ENCODE peak calls at places on chromosomes 12 and 14, in five cellular contexts. One of them, this sample, is unnamed.

GRCh38 chr12:7269273-7269672 is 34.6 kb upstream of the ACSM4 start:
- DNase-seq in occipital lobe: no peak
- DNase-seq in activated CD4-positive, alpha-beta T cell treated with anti-CD3 and anti-CD28 coated beads, Interleukin-2, amount 10 ng/mL, durations not matched to agents 7 days and 5 days: no peak
- DNase-seq in T47D: no peak
- DNase-seq in heart left ventricle: no peak
- DNase-seq in this sample: no peak

GRCh38 chr14:33414041-33414440 is 475.4 kb downstream of the NPAS3 start:
- DNase-seq in T47D: no peak
- DNase-seq in heart left ventricle: no peak
- DNase-seq in activated CD4-positive, alpha-beta T cell treated with anti-CD3 and anti-CD28 coated beads, Interleukin-2, amount 10 ng/mL, durations not matched to agents 7 days and 5 days: no peak
- DNase-seq in occipital lobe: no peak
- DNase-seq in this sample: no peak

GRCh38 chr12:119148049-119148448 is 30.7 kb upstream of the HSPB8 start:
- DNase-seq in T47D: no peak
- DNase-seq in occipital lobe: peak
- DNase-seq in heart left ventricle: no peak
- DNase-seq in activated CD4-positive, alpha-beta T cell treated with anti-CD3 and anti-CD28 coated beads, Interleukin-2, amount 10 ng/mL, durations not matched to agents 7 days and 5 days: no peak
- DNase-seq in this sample: no peak

GRCh38 chr12:19316420-19316819 is 122.9 kb upstream of the AEBP2 start:
- DNase-seq in T47D: no peak
- DNase-seq in heart left ventricle: no peak
- DNase-seq in activated CD4-positive, alpha-beta T cell treated with anti-CD3 and anti-CD28 coated beads, Interleukin-2, amount 10 ng/mL, durations not matched to agents 7 days and 5 days: no peak
- DNase-seq in occipital lobe: no peak
- DNase-seq in this sample: no peak

GRCh38 chr12:3523728-3524127 is 32.7 kb downstream of the PRMT8 start:
- DNase-seq in occipital lobe: no peak
- DNase-seq in activated CD4-positive, alpha-beta T cell treated with anti-CD3 and anti-CD28 coated beads, Interleukin-2, amount 10 ng/mL, durations not matched to agents 7 days and 5 days: no peak
- DNase-seq in heart left ventricle: no peak
- DNase-seq in T47D: no peak
- DNase-seq in this sample: no peak

GRCh38 chr12:79690156-79690605 is 583 bp downstream of the PAWR start:
- DNase-seq in occipital lobe: no peak
- DNase-seq in activated CD4-positive, alpha-beta T cell treated with anti-CD3 and anti-CD28 coated beads, Interleukin-2, amount 10 ng/mL, durations not matched to agents 7 days and 5 days: no peak
- DNase-seq in T47D: peak
- DNase-seq in heart left ventricle: peak
- DNase-seq in this sample: no peak

GRCh38 chr14:95098984-95099599 is 58.2 kb downstream of the DICER1 start:
- DNase-seq in heart left ventricle: peak
- DNase-seq in T47D: peak
- DNase-seq in occipital lobe: no peak
- DNase-seq in activated CD4-positive, alpha-beta T cell treated with anti-CD3 and anti-CD28 coated beads, Interleukin-2, amount 10 ng/mL, durations not matched to agents 7 days and 5 days: peak
- DNase-seq in this sample: peak

GRCh38 chr12:77979597-77980250 is 149.0 kb downstream of the NAV3 start:
- DNase-seq in activated CD4-positive, alpha-beta T cell treated with anti-CD3 and anti-CD28 coated beads, Interleukin-2, amount 10 ng/mL, durations not matched to agents 7 days and 5 days: no peak
- DNase-seq in occipital lobe: no peak
- DNase-seq in T47D: no peak
- DNase-seq in heart left ventricle: no peak
- DNase-seq in this sample: no peak

GRCh38 chr14:36293824-36294223 is 26.6 kb downstream of the MBIP start:
- DNase-seq in heart left ventricle: no peak
- DNase-seq in activated CD4-positive, alpha-beta T cell treated with anti-CD3 and anti-CD28 coated beads, Interleukin-2, amount 10 ng/mL, durations not matched to agents 7 days and 5 days: no peak
- DNase-seq in occipital lobe: no peak
- DNase-seq in T47D: no peak
- DNase-seq in this sample: no peak

GRCh38 chr14:79417961-79418360 is 793.3 kb downstream of the DIO2 start:
- DNase-seq in activated CD4-positive, alpha-beta T cell treated with anti-CD3 and anti-CD28 coated beads, Interleukin-2, amount 10 ng/mL, durations not matched to agents 7 days and 5 days: no peak
- DNase-seq in heart left ventricle: no peak
- DNase-seq in T47D: no peak
- DNase-seq in occipital lobe: no peak
- DNase-seq in this sample: no peak

GRCh38 chr12:128797119-128798118 is 26.3 kb downstream of the SLC15A4 start:
- DNase-seq in T47D: no peak
- DNase-seq in occipital lobe: no peak
- DNase-seq in activated CD4-positive, alpha-beta T cell treated with anti-CD3 and anti-CD28 coated beads, Interleukin-2, amount 10 ng/mL, durations not matched to agents 7 days and 5 days: no peak
- DNase-seq in heart left ventricle: peak
- DNase-seq in this sample: no peak

GRCh38 chr12:120078868-120079267 is 37.7 kb downstream of the RAB35 start:
- DNase-seq in T47D: peak
- DNase-seq in heart left ventricle: no peak
- DNase-seq in activated CD4-positive, alpha-beta T cell treated with anti-CD3 and anti-CD28 coated beads, Interleukin-2, amount 10 ng/mL, durations not matched to agents 7 days and 5 days: peak
- DNase-seq in occipital lobe: no peak
- DNase-seq in this sample: no peak

GRCh38 chr12:11717533-11717961 is 68.1 kb downstream of the ETV6 start:
- DNase-seq in occipital lobe: no peak
- DNase-seq in activated CD4-positive, alpha-beta T cell treated with anti-CD3 and anti-CD28 coated beads, Interleukin-2, amount 10 ng/mL, durations not matched to agents 7 days and 5 days: no peak
- DNase-seq in heart left ventricle: no peak
- DNase-seq in T47D: no peak
- DNase-seq in this sample: no peak

GRCh38 chr14:58776516-58776915 is 138.8 kb downstream of the DACT1 start:
- DNase-seq in activated CD4-positive, alpha-beta T cell treated with anti-CD3 and anti-CD28 coated beads, Interleukin-2, amount 10 ng/mL, durations not matched to agents 7 days and 5 days: no peak
- DNase-seq in occipital lobe: no peak
- DNase-seq in heart left ventricle: no peak
- DNase-seq in T47D: no peak
- DNase-seq in this sample: no peak

GRCh38 chr12:132761032-132761910 is at the start of gene ANKLE2:
- DNase-seq in heart left ventricle: peak
- DNase-seq in occipital lobe: no peak
- DNase-seq in activated CD4-positive, alpha-beta T cell treated with anti-CD3 and anti-CD28 coated beads, Interleukin-2, amount 10 ng/mL, durations not matched to agents 7 days and 5 days: peak
- DNase-seq in T47D: peak
- DNase-seq in this sample: no peak

GRCh38 chr12:102478416-102479098 is 1.8 kb downstream of the IGF1 start:
- DNase-seq in T47D: no peak
- DNase-seq in activated CD4-positive, alpha-beta T cell treated with anti-CD3 and anti-CD28 coated beads, Interleukin-2, amount 10 ng/mL, durations not matched to agents 7 days and 5 days: peak
- DNase-seq in occipital lobe: no peak
- DNase-seq in heart left ventricle: no peak
- DNase-seq in this sample: no peak

GRCh38 chr14:105314287-105315185 is at the start of gene PACS2:
- DNase-seq in heart left ventricle: peak
- DNase-seq in occipital lobe: peak
- DNase-seq in T47D: peak
- DNase-seq in activated CD4-positive, alpha-beta T cell treated with anti-CD3 and anti-CD28 coated beads, Interleukin-2, amount 10 ng/mL, durations not matched to agents 7 days and 5 days: peak
- DNase-seq in this sample: peak

GRCh38 chr14:105136401-105137322 is 31.9 kb downstream of the JAG2 start:
- DNase-seq in activated CD4-positive, alpha-beta T cell treated with anti-CD3 and anti-CD28 coated beads, Interleukin-2, amount 10 ng/mL, durations not matched to agents 7 days and 5 days: no peak
- DNase-seq in occipital lobe: no peak
- DNase-seq in heart left ventricle: peak
- DNase-seq in T47D: no peak
- DNase-seq in this sample: no peak

GRCh38 chr14:100871234-100872186 is 32.0 kb downstream of the RTL1 start:
- DNase-seq in T47D: peak
- DNase-seq in heart left ventricle: no peak
- DNase-seq in occipital lobe: no peak
- DNase-seq in activated CD4-positive, alpha-beta T cell treated with anti-CD3 and anti-CD28 coated beads, Interleukin-2, amount 10 ng/mL, durations not matched to agents 7 days and 5 days: no peak
- DNase-seq in this sample: no peak

GRCh38 chr12:50572275-50572674 is 67.5 kb downstream of the DIP2B start:
- DNase-seq in heart left ventricle: no peak
- DNase-seq in T47D: peak
- DNase-seq in occipital lobe: no peak
- DNase-seq in activated CD4-positive, alpha-beta T cell treated with anti-CD3 and anti-CD28 coated beads, Interleukin-2, amount 10 ng/mL, durations not matched to agents 7 days and 5 days: no peak
- DNase-seq in this sample: peak

GRCh38 chr14:95711476-95712176 is 2.3 kb downstream of the TCL1A start:
- DNase-seq in heart left ventricle: no peak
- DNase-seq in occipital lobe: no peak
- DNase-seq in T47D: no peak
- DNase-seq in activated CD4-positive, alpha-beta T cell treated with anti-CD3 and anti-CD28 coated beads, Interleukin-2, amount 10 ng/mL, durations not matched to agents 7 days and 5 days: no peak
- DNase-seq in this sample: no peak

GRCh38 chr14:101707285-101707842 is 54.1 kb upstream of the PPP2R5C start:
- DNase-seq in activated CD4-positive, alpha-beta T cell treated with anti-CD3 and anti-CD28 coated beads, Interleukin-2, amount 10 ng/mL, durations not matched to agents 7 days and 5 days: peak
- DNase-seq in occipital lobe: peak
- DNase-seq in heart left ventricle: peak
- DNase-seq in T47D: peak
- DNase-seq in this sample: peak

GRCh38 chr14:64799555-64799954 is 80.2 kb downstream of the SPTB start:
- DNase-seq in activated CD4-positive, alpha-beta T cell treated with anti-CD3 and anti-CD28 coated beads, Interleukin-2, amount 10 ng/mL, durations not matched to agents 7 days and 5 days: no peak
- DNase-seq in occipital lobe: no peak
- DNase-seq in T47D: no peak
- DNase-seq in heart left ventricle: no peak
- DNase-seq in this sample: no peak

GRCh38 chr12:56632701-56633464 is 2.8 kb upstream of the BAZ2A start:
- DNase-seq in heart left ventricle: no peak
- DNase-seq in occipital lobe: no peak
- DNase-seq in activated CD4-positive, alpha-beta T cell treated with anti-CD3 and anti-CD28 coated beads, Interleukin-2, amount 10 ng/mL, durations not matched to agents 7 days and 5 days: no peak
- DNase-seq in T47D: no peak
- DNase-seq in this sample: no peak

GRCh38 chr14:92409069-92409468 is 86.1 kb downstream of the SLC24A4 start:
- DNase-seq in occipital lobe: no peak
- DNase-seq in activated CD4-positive, alpha-beta T cell treated with anti-CD3 and anti-CD28 coated beads, Interleukin-2, amount 10 ng/mL, durations not matched to agents 7 days and 5 days: no peak
- DNase-seq in T47D: no peak
- DNase-seq in heart left ventricle: no peak
- DNase-seq in this sample: no peak

GRCh38 chr12:23757541-23757962 is 191.9 kb downstream of the SOX5 start:
- DNase-seq in T47D: peak
- DNase-seq in occipital lobe: no peak
- DNase-seq in heart left ventricle: no peak
- DNase-seq in activated CD4-positive, alpha-beta T cell treated with anti-CD3 and anti-CD28 coated beads, Interleukin-2, amount 10 ng/mL, durations not matched to agents 7 days and 5 days: no peak
- DNase-seq in this sample: no peak

GRCh38 chr14:23041729-23042128 is 283 bp upstream of the PSMB11 start:
- DNase-seq in heart left ventricle: no peak
- DNase-seq in activated CD4-positive, alpha-beta T cell treated with anti-CD3 and anti-CD28 coated beads, Interleukin-2, amount 10 ng/mL, durations not matched to agents 7 days and 5 days: no peak
- DNase-seq in T47D: no peak
- DNase-seq in occipital lobe: no peak
- DNase-seq in this sample: no peak

GRCh38 chr12:76028649-76029277 is 2.8 kb downstream of the PHLDA1 start:
- DNase-seq in T47D: no peak
- DNase-seq in activated CD4-positive, alpha-beta T cell treated with anti-CD3 and anti-CD28 coated beads, Interleukin-2, amount 10 ng/mL, durations not matched to agents 7 days and 5 days: no peak
- DNase-seq in heart left ventricle: no peak
- DNase-seq in occipital lobe: no peak
- DNase-seq in this sample: no peak

GRCh38 chr12:113077859-113078256 is 21.3 kb downstream of the DTX1 start:
- DNase-seq in activated CD4-positive, alpha-beta T cell treated with anti-CD3 and anti-CD28 coated beads, Interleukin-2, amount 10 ng/mL, durations not matched to agents 7 days and 5 days: no peak
- DNase-seq in occipital lobe: no peak
- DNase-seq in heart left ventricle: no peak
- DNase-seq in T47D: no peak
- DNase-seq in this sample: no peak

GRCh38 chr12:119807380-119807779 is 69.7 kb downstream of the CIT start:
- DNase-seq in T47D: peak
- DNase-seq in activated CD4-positive, alpha-beta T cell treated with anti-CD3 and anti-CD28 coated beads, Interleukin-2, amount 10 ng/mL, durations not matched to agents 7 days and 5 days: no peak
- DNase-seq in occipital lobe: no peak
- DNase-seq in heart left ventricle: no peak
- DNase-seq in this sample: no peak

GRCh38 chr12:70508178-70508577 is 129.1 kb downstream of the PTPRB start:
- DNase-seq in heart left ventricle: no peak
- DNase-seq in occipital lobe: no peak
- DNase-seq in activated CD4-positive, alpha-beta T cell treated with anti-CD3 and anti-CD28 coated beads, Interleukin-2, amount 10 ng/mL, durations not matched to agents 7 days and 5 days: no peak
- DNase-seq in T47D: no peak
- DNase-seq in this sample: no peak

GRCh38 chr12:26711072-26711471 is 121.9 kb downstream of the ITPR2 start:
- DNase-seq in T47D: no peak
- DNase-seq in occipital lobe: no peak
- DNase-seq in heart left ventricle: no peak
- DNase-seq in activated CD4-positive, alpha-beta T cell treated with anti-CD3 and anti-CD28 coated beads, Interleukin-2, amount 10 ng/mL, durations not matched to agents 7 days and 5 days: no peak
- DNase-seq in this sample: no peak

GRCh38 chr12:51000245-51000644 is 25.9 kb downstream of the SLC11A2 start:
- DNase-seq in heart left ventricle: no peak
- DNase-seq in activated CD4-positive, alpha-beta T cell treated with anti-CD3 and anti-CD28 coated beads, Interleukin-2, amount 10 ng/mL, durations not matched to agents 7 days and 5 days: no peak
- DNase-seq in T47D: no peak
- DNase-seq in occipital lobe: no peak
- DNase-seq in this sample: no peak

GRCh38 chr14:92539875-92540274 is 26.3 kb downstream of the RIN3 start:
- DNase-seq in heart left ventricle: peak
- DNase-seq in T47D: no peak
- DNase-seq in activated CD4-positive, alpha-beta T cell treated with anti-CD3 and anti-CD28 coated beads, Interleukin-2, amount 10 ng/mL, durations not matched to agents 7 days and 5 days: no peak
- DNase-seq in occipital lobe: no peak
- DNase-seq in this sample: no peak

GRCh38 chr12:6361834-6362233 is 13.5 kb downstream of the SCNN1A start:
- DNase-seq in activated CD4-positive, alpha-beta T cell treated with anti-CD3 and anti-CD28 coated beads, Interleukin-2, amount 10 ng/mL, durations not matched to agents 7 days and 5 days: peak
- DNase-seq in heart left ventricle: no peak
- DNase-seq in occipital lobe: no peak
- DNase-seq in T47D: no peak
- DNase-seq in this sample: no peak

GRCh38 chr12:132161796-132162507 is 17.7 kb downstream of the NOC4L start:
- DNase-seq in T47D: no peak
- DNase-seq in heart left ventricle: no peak
- DNase-seq in occipital lobe: no peak
- DNase-seq in activated CD4-positive, alpha-beta T cell treated with anti-CD3 and anti-CD28 coated beads, Interleukin-2, amount 10 ng/mL, durations not matched to agents 7 days and 5 days: no peak
- DNase-seq in this sample: no peak

GRCh38 chr12:18983854-18984253 is 145.7 kb upstream of the PLEKHA5 start:
- DNase-seq in activated CD4-positive, alpha-beta T cell treated with anti-CD3 and anti-CD28 coated beads, Interleukin-2, amount 10 ng/mL, durations not matched to agents 7 days and 5 days: no peak
- DNase-seq in heart left ventricle: no peak
- DNase-seq in occipital lobe: no peak
- DNase-seq in T47D: no peak
- DNase-seq in this sample: no peak

GRCh38 chr12:115384391-115384790 is 700.4 kb upstream of the TBX3 start:
- DNase-seq in heart left ventricle: no peak
- DNase-seq in occipital lobe: no peak
- DNase-seq in T47D: no peak
- DNase-seq in activated CD4-positive, alpha-beta T cell treated with anti-CD3 and anti-CD28 coated beads, Interleukin-2, amount 10 ng/mL, durations not matched to agents 7 days and 5 days: no peak
- DNase-seq in this sample: no peak

GRCh38 chr12:117339104-117339503 is 22.3 kb downstream of the NOS1 start:
- DNase-seq in heart left ventricle: no peak
- DNase-seq in occipital lobe: no peak
- DNase-seq in T47D: no peak
- DNase-seq in activated CD4-positive, alpha-beta T cell treated with anti-CD3 and anti-CD28 coated beads, Interleukin-2, amount 10 ng/mL, durations not matched to agents 7 days and 5 days: no peak
- DNase-seq in this sample: no peak

GRCh38 chr14:79331820-79332219 is 879.5 kb downstream of the DIO2 start:
- DNase-seq in occipital lobe: no peak
- DNase-seq in heart left ventricle: no peak
- DNase-seq in T47D: no peak
- DNase-seq in activated CD4-positive, alpha-beta T cell treated with anti-CD3 and anti-CD28 coated beads, Interleukin-2, amount 10 ng/mL, durations not matched to agents 7 days and 5 days: no peak
- DNase-seq in this sample: no peak

This sample was measured in prostate gland.